ENCODE peak calls at places on chromosomes 16 and 17, in four cellular contexts. P is WTC11, W is K562, K is HepG2. J is an unnamed sample.

GRCh38 chr17:59811209-59811608 is 81.5 kb downstream of the TUBD1 start:
- DNase-seq in P (no peak), W (no peak), K (no peak), J (no peak)

GRCh38 chr17:81863833-81864768 is 3.8 kb upstream of the P4HB start:
- DNase-seq in P (no peak), W (no peak), K (no peak), J (no peak)

GRCh38 chr16:84881702-84882521 is 62.1 kb downstream of the CRISPLD2 start:
- DNase-seq in P (no peak), W (peak), K (peak), J (no peak)

GRCh38 chr16:57271867-57272495 is 12.5 kb downstream of the PLLP start:
- DNase-seq in P (no peak), W (no peak), K (no peak), J (no peak)

GRCh38 chr16:85402910-85403692 is 210.0 kb upstream of the GSE1 start:
- DNase-seq in P (peak), W (peak), K (no peak), J (no peak)

GRCh38 chr16:88647178-88648070 is 3.4 kb downstream of the CYBA start:
- DNase-seq in P (peak), W (no peak), K (no peak), J (no peak)

GRCh38 chr16:25838724-25839186 is 147.0 kb downstream of the HS3ST4 start:
- DNase-seq in P (peak), W (peak), K (peak), J (peak)

GRCh38 chr17:511833-512251 is 159.2 kb upstream of the RPH3AL start:
- DNase-seq in P (no peak), W (no peak), K (no peak), J (no peak)

GRCh38 chr17:62070900-62071299 is 5.8 kb upstream of the MED13 start:
- DNase-seq in P (no peak), W (no peak), K (no peak), J (no peak)

GRCh38 chr16:1427473-1428461 is 3.1 kb upstream of the PERCC1 start:
- DNase-seq in P (no peak), W (no peak), K (no peak), J (no peak)

GRCh38 chr16:84315422-84315821 is 20.7 kb downstream of the WFDC1 start:
- DNase-seq in P (no peak), W (no peak), K (peak), J (no peak)

GRCh38 chr16:3566990-3567389 is 10.2 kb downstream of the NLRC3 start:
- DNase-seq in P (no peak), W (no peak), K (no peak), J (no peak)

GRCh38 chr16:49492090-49492801 is 118.6 kb downstream of the C16orf78 start:
- DNase-seq in P (peak), W (peak), K (no peak), J (peak)

GRCh38 chr17:16215002-16215272 is 397 bp downstream of the NCOR1 start:
- DNase-seq in P (peak), W (peak), K (peak), J (peak)

GRCh38 chr16:71894229-71894920 is 956 bp upstream of the IST1 start:
- DNase-seq in P (peak), W (no peak), K (peak), J (peak)

GRCh38 chr16:74742051-74742481 is 32.6 kb downstream of the FA2H start:
- DNase-seq in P (no peak), W (no peak), K (no peak), J (no peak)

GRCh38 chr17:2289878-2290478 is 13.6 kb downstream of the SMG6 start:
- DNase-seq in P (no peak), W (no peak), K (no peak), J (no peak)

GRCh38 chr16:67953641-67954375 is 9.9 kb upstream of the LCAT start:
- DNase-seq in P (no peak), W (no peak), K (no peak), J (no peak)

GRCh38 chr17:57419940-57420522 is 163.7 kb downstream of the MSI2 start:
- DNase-seq in P (no peak), W (no peak), K (no peak), J (no peak)

GRCh38 chr16:19382887-19383816 is 34.5 kb upstream of the TMC5 start:
- DNase-seq in P (no peak), W (no peak), K (no peak), J (peak)

GRCh38 chr17:7261377-7262191 is 694 bp downstream of the CLDN7 start:
- DNase-seq in P (peak), W (no peak), K (no peak), J (no peak)

GRCh38 chr16:82653550-82654511 is 27.1 kb downstream of the CDH13 start:
- DNase-seq in P (no peak), W (no peak), K (peak), J (no peak)

GRCh38 chr16:83806036-83806435 is 1.7 kb upstream of the HSBP1 start:
- DNase-seq in P (no peak), W (no peak), K (no peak), J (no peak)

GRCh38 chr16:76389126-76389525 is 111.9 kb downstream of the CNTNAP4 start:
- DNase-seq in P (no peak), W (no peak), K (no peak), J (no peak)

GRCh38 chr16:25217921-25218320 is 1.2 kb downstream of the AQP8 start:
- DNase-seq in P (no peak), W (no peak), K (no peak), J (no peak)

GRCh38 chr17:73401911-73402310 is 90.1 kb upstream of the CDC42EP4 start:
- DNase-seq in P (peak), W (peak), K (peak), J (no peak)
- TF ChIP-seq ELF4 in P (no peak), W (no peak), K (no peak), J (no peak)

GRCh38 chr16:27840311-27841060 is 223.0 kb downstream of the GSG1L start:
- DNase-seq in P (no peak), W (no peak), K (no peak), J (no peak)
- TF ChIP-seq ELF4 in P (no peak), W (no peak), K (no peak), J (no peak)

DNA sequence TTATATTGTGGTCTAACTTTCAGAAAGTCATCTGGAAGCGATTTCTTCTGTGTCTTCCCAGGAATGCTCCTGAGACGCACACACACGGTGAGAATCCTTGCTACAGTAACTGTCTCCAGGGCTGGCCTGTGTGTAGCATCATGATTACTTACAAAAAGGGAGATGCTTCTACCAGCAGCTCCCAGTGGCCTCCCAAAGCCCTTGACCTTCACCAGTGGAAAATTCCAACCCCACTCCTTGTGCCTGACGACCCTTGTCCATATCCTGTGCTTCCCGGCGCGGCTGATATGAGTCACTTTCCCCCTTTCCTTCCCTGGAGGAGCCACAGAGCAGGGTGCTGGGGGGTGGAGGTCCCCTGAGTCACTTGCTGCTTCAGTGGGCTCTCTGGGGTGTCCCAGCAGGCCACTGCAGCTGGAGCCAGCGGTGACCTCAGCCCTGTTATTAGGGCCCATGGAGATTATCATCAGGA is 22.1 kb upstream of the NAT9 start:
- DNase-seq in P (no peak), W (no peak), K (no peak), J (no peak)
- TF ChIP-seq ELF4 in P (no peak), W (no peak), K (no peak), J (no peak)

GRCh38 chr17:77381185-77381700 is 240.5 kb downstream of the SEC14L1 start:
- DNase-seq in P (no peak), W (no peak), K (no peak), J (no peak)
- TF ChIP-seq ELF4 in P (no peak), W (no peak), K (no peak), J (no peak)

GRCh38 chr16:12172343-12172742 is 195.8 kb downstream of the SNX29 start:
- DNase-seq in P (no peak), W (no peak), K (no peak), J (no peak)

GRCh38 chr16:12170103-12171025 is 193.8 kb downstream of the SNX29 start:
- DNase-seq in P (no peak), W (no peak), K (no peak), J (no peak)

GRCh38 chr16:12173121-12173520 is 196.6 kb downstream of the SNX29 start:
- DNase-seq in P (no peak), W (no peak), K (no peak), J (no peak)

GRCh38 chr16:12171206-12171605 is 194.7 kb downstream of the SNX29 start:
- DNase-seq in P (no peak), W (no peak), K (no peak), J (no peak)

DNA sequence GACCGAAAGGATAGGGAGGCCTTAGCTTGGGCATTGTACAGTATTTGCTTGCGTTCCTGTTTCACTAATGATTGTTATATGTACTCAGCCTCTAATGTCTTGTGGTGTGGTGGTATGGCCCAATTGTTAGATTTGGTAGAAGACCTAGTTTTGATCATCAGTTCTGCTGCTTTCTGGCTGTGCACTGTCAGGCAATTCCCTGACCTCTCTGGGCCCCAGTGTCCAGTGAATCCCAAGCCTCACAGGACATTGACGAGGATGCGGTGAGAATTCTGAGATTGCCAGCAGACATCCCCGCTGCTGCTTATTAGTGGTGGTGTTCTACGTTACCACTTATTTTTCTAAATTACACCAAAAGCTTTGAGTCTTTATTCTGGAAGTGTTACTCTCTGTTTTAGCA is 195.2 kb downstream of the SNX29 start:
- DNase-seq in P (no peak), W (no peak), K (no peak), J (no peak)
- TF ChIP-seq ELF4 in P (no peak), W (no peak), K (no peak), J (no peak)

DNA sequence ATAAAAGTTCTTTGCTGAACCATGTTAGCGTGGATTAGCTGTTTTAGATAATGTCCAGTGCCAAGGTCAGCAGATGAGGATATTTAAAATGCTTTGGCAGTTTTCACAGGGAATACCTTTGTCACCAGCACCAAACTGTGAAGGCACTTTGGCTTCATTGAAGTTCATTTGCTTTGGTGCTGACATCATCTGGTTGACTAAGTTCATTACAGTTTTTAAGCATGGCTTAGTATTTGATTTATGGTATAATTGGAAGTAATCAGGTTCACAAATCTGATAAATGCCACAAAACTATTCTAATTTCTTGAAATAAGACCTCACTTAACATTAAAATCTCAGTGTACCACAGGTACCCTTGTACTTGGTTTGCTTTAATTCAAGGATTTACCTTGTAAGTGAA is 4.3 kb downstream of the GID4 start:
- DNase-seq in P (no peak), W (no peak), K (no peak), J (no peak)
- TF ChIP-seq ELF4 in P (no peak), W (no peak), K (no peak), J (no peak)

GRCh38 chr16:87384162-87384999 is 805 bp upstream of the FBXO31 start:
- DNase-seq in P (peak), W (peak), K (peak), J (no peak)

GRCh38 chr16:87382023-87382785 is 1.4 kb downstream of the FBXO31 start:
- DNase-seq in P (no peak), W (no peak), K (peak), J (no peak)

GRCh38 chr16:87383522-87384161 is at the start of gene FBXO31:
- DNase-seq in P (peak), W (peak), K (peak), J (peak)

GRCh38 chr16:87380403-87380802 is 3.2 kb downstream of the FBXO31 start:
- DNase-seq in P (no peak), W (no peak), K (no peak), J (no peak)

GRCh38 chr16:87380875-87381274 is 2.7 kb downstream of the FBXO31 start:
- DNase-seq in P (no peak), W (no peak), K (peak), J (no peak)
- TF ChIP-seq ELF4 in P (no peak), W (no peak), K (no peak), J (no peak)